ENCODE peak calls at places on chromosomes 12 and 14, in seven cellular contexts. W, N, S, Y, E, B and A are unnamed samples.

GRCh38 chr12:42426733-42427132 is 100.8 kb downstream of the PPHLN1 start:
- DNase-seq in Y (no peak), E (peak; percentile 70), S (no peak), W (no peak), N (no peak), B (peak; percentile 51), A (no peak)

GRCh38 chr12:47867496-47867941 is 37.3 kb downstream of the VDR start:
- DNase-seq in Y (no peak), W (no peak), N (peak; percentile 81), B (peak; percentile 33), S (no peak), E (no peak), A (no peak)

GRCh38 chr14:103699261-103699661 is 16.0 kb downstream of the XRCC3 start:
- DNase-seq in W (no peak), Y (no peak), B (no peak), E (no peak), S (no peak), N (no peak), A (no peak)

GRCh38 chr12:39003541-39004160 is 98.3 kb upstream of the CPNE8 start:
- DNase-seq in S (no peak), W (no peak), N (no peak), E (peak; percentile 4), B (no peak), Y (no peak), A (no peak)

GRCh38 chr14:59754256-59754655 is 116.3 kb downstream of the RTN1 start:
- DNase-seq in Y (no peak), S (no peak), N (no peak), B (no peak), E (no peak), W (no peak), A (no peak)

GRCh38 chr14:49861581-49861922 is 9.0 kb upstream of the NEMF start:
- DNase-seq in W (no peak), Y (peak; percentile 66), S (peak; percentile 47), E (peak; percentile 66), B (peak; percentile 80), N (peak; percentile 67), A (peak; percentile 40)

GRCh38 chr12:67714648-67715047 is 66.1 kb downstream of the DYRK2 start:
- DNase-seq in W (no peak), N (no peak), Y (no peak), S (no peak), E (peak; percentile 55), B (no peak), A (no peak)

GRCh38 chr12:132530451-132530850 is 40.5 kb downstream of the FBRSL1 start:
- DNase-seq in B (no peak), S (no peak), E (no peak), N (no peak), W (no peak), Y (no peak), A (no peak)

GRCh38 chr14:71290301-71290700 is 383.0 kb downstream of the PCNX1 start:
- DNase-seq in E (no peak), N (no peak), B (no peak), W (no peak), Y (no peak), S (no peak), A (no peak)

GRCh38 chr12:79020106-79020505 is 155.5 kb downstream of the SYT1 start:
- DNase-seq in N (no peak), W (no peak), B (no peak), S (no peak), Y (no peak), E (no peak), A (no peak)

GRCh38 chr12:44053550-44054243 is 217.8 kb downstream of the TMEM117 start:
- DNase-seq in Y (no peak), B (no peak), W (no peak), N (peak; percentile 67), S (no peak), E (no peak), A (no peak)

GRCh38 chr14:36874396-36875138 is 212.9 kb downstream of the PAX9 start:
- DNase-seq in S (no peak), N (no peak), W (no peak), E (peak; percentile 58), Y (no peak), B (no peak), A (no peak)

GRCh38 chr14:98175436-98175835 is 1096.6 kb downstream of the BCL11B start:
- DNase-seq in E (no peak), N (no peak), S (no peak), B (no peak), W (no peak), Y (no peak), A (no peak)

GRCh38 chr12:108371801-108372344 is 32.8 kb upstream of the CMKLR1 start:
- DNase-seq in S (no peak), N (peak; percentile 53), B (no peak), Y (no peak), W (no peak), E (no peak), A (no peak)

GRCh38 chr14:99035268-99035667 is 236.7 kb downstream of the BCL11B start:
- DNase-seq in W (no peak), N (peak; percentile 77), S (no peak), E (peak; percentile 3), Y (no peak), B (peak; percentile 26), A (no peak)

GRCh38 chr12:39892146-39892545 is 213.7 kb downstream of the SLC2A13 start:
- DNase-seq in B (no peak), N (no peak), E (no peak), Y (no peak), W (no peak), S (no peak), A (no peak)

GRCh38 chr12:63911336-63911735 is 66.8 kb downstream of the SRGAP1 start:
- DNase-seq in B (no peak), N (no peak), W (no peak), S (no peak), Y (no peak), E (no peak), A (no peak)

GRCh38 chr14:64005822-64006221 is 153.0 kb downstream of the SYNE2 start:
- DNase-seq in Y (no peak), N (no peak), B (no peak), S (no peak), W (no peak), E (no peak), A (no peak)

GRCh38 chr12:52907092-52907810 is 2.4 kb upstream of the KRT8 start:
- DNase-seq in S (no peak), W (peak; percentile 69), E (peak; percentile 98), Y (no peak), N (no peak), B (peak; percentile 30), A (no peak)

GRCh38 chr12:95767703-95768102 is 22.9 kb downstream of the NTN4 start:
- DNase-seq in E (no peak), S (no peak), W (no peak), N (no peak), B (no peak), Y (no peak), A (no peak)

GRCh38 chr12:81759215-81759991 is at the start of gene PPFIA2:
- DNase-seq in S (no peak), B (peak; percentile 55), W (peak; percentile 78), N (peak; percentile 24), Y (no peak), E (no peak), A (peak; percentile 18)

GRCh38 chr14:100239200-100239839 is 376 bp downstream of the YY1 start:
- DNase-seq in S (peak; percentile 19), B (no peak), E (peak; percentile 2), N (no peak), Y (no peak), W (no peak), A (no peak)

GRCh38 chr12:132427177-132427725 is 62.7 kb upstream of the FBRSL1 start:
- DNase-seq in Y (no peak), B (no peak), N (no peak), E (peak; percentile 50), S (no peak), W (no peak), A (no peak)

GRCh38 chr14:66070542-66071319 is 415.4 kb upstream of the CCDC196 start:
- DNase-seq in N (peak; percentile 59), B (peak; percentile 50), S (peak; percentile 68), Y (peak; percentile 45), W (peak; percentile 52), E (peak; percentile 45), A (peak; percentile 79)

GRCh38 chr14:22955702-22956575 is 951 bp downstream of the HAUS4 start:
- DNase-seq in Y (no peak), E (peak; percentile 25), N (no peak), B (no peak), W (no peak), S (no peak), A (no peak)

GRCh38 chr12:56931474-56931978 is 2.7 kb downstream of the SDR9C7 start:
- DNase-seq in W (no peak), S (no peak), E (peak; percentile 9), B (peak; percentile 75), Y (no peak), N (no peak), A (no peak)

GRCh38 chr12:16513231-16513630 is 92.7 kb downstream of the LMO3 start:
- DNase-seq in B (no peak), S (no peak), N (no peak), Y (no peak), E (no peak), W (no peak), A (no peak)

GRCh38 chr14:59268011-59268410 is 79.5 kb downstream of the DAAM1 start:
- DNase-seq in E (peak; percentile 10), W (no peak), B (no peak), S (no peak), Y (no peak), N (no peak), A (no peak)

GRCh38 chr12:7555752-7556151 is 52.2 kb upstream of the CD163 start:
- DNase-seq in W (no peak), N (peak; percentile 71), B (peak; percentile 21), E (no peak), S (no peak), Y (no peak), A (no peak)

GRCh38 chr12:49070971-49071370 is 1.2 kb upstream of the RHEBL1 start:
- DNase-seq in N (no peak), W (no peak), S (no peak), Y (no peak), B (no peak), E (no peak), A (no peak)

GRCh38 chr12:25326326-25326725 is 75.6 kb upstream of the KRAS start:
- DNase-seq in S (no peak), Y (no peak), E (no peak), N (no peak), W (no peak), B (no peak), A (no peak)

GRCh38 chr14:95046711-95047681 is 110.3 kb downstream of the DICER1 start:
- DNase-seq in Y (no peak), S (no peak), E (no peak), B (no peak), W (no peak), N (no peak), A (no peak)

GRCh38 chr12:107666009-107666408 is 19.6 kb upstream of the PWP1 start:
- DNase-seq in W (no peak), B (no peak), Y (no peak), E (no peak), S (no peak), N (no peak), A (no peak)

GRCh38 chr14:31968107-31968810 is 108.8 kb upstream of the ARHGAP5 start:
- DNase-seq in E (peak; percentile 17), W (no peak), N (peak; percentile 50), B (no peak), S (no peak), Y (no peak), A (no peak)

GRCh38 chr12:126084480-126084879 is 1019.2 kb downstream of the AACS start:
- DNase-seq in E (no peak), S (no peak), N (no peak), W (no peak), Y (no peak), B (no peak), A (no peak)

GRCh38 chr12:66107451-66107915 is 23.1 kb downstream of the LLPH start:
- DNase-seq in S (peak; percentile 46), B (peak; percentile 98), E (peak; percentile 97), N (peak; percentile 87), Y (peak; percentile 63), W (peak; percentile 79), A (peak; percentile 86)

GRCh38 chr12:80781313-80781712 is 64.6 kb downstream of the MYF5 start:
- DNase-seq in S (no peak), E (no peak), Y (no peak), N (no peak), W (no peak), B (no peak), A (no peak)

GRCh38 chr14:57962293-57962996 is 96.6 kb upstream of the SLC35F4 start:
- DNase-seq in B (peak; percentile 55), E (no peak), S (no peak), W (no peak), N (no peak), Y (no peak), A (peak; percentile 22)